ENCODE peak calls at places on chromosome 1, in eight cellular contexts. E is T-cell; D is GM12892; S is GOT3; T is NCI-H460; F is adrenal gland; Q is stimulated activated CD4-positive, alpha-beta T cell treated with anti-CD3 and anti-CD28 coated beads, Interleukin-2, amount 100 ng/mL, for 48 hours; A is HT-29. H is an unnamed sample.
A peak's percentile ranks its signal among the peaks of the same experiment; 100 is the strongest.

GRCh38 chr1:19274636-19275035 is 13.9 kb downstream of the AKR7A3 start:
- DNase-seq in E (no peak), D (no peak), S (no peak), T (no peak), F (no peak), Q (no peak), A (no peak), H (no peak)

GRCh38 chr1:71834570-71835441 is 447.5 kb downstream of the NEGR1 start:
- DNase-seq in E (no peak), D (no peak), S (no peak), T (no peak), F (no peak), Q (no peak), A (no peak), H (peak; percentile 42)

GRCh38 chr1:221696045-221696444 is 45.8 kb downstream of the DUSP10 start:
- DNase-seq in E (no peak), D (no peak), S (no peak), T (no peak), F (no peak), Q (no peak), A (no peak), H (peak; percentile 22)

GRCh38 chr1:54931275-54931805 is 44.3 kb upstream of the DHCR24 start:
- DNase-seq in E (no peak), D (no peak), S (no peak), T (no peak), F (no peak), Q (no peak), A (no peak), H (peak; percentile 24)

GRCh38 chr1:62508187-62508758 is 71.4 kb downstream of the USP1 start:
- DNase-seq in E (no peak), D (no peak), S (no peak), T (peak; percentile 25), F (peak; percentile 29), Q (no peak), A (peak; percentile 62), H (peak; percentile 74)

GRCh38 chr1:168892945-168893344 is 163.9 kb upstream of the DPT start:
- DNase-seq in E (no peak), D (no peak), S (no peak), T (no peak), F (no peak), Q (no peak), A (no peak), H (peak; percentile 25)

GRCh38 chr1:10663668-10664035 is 132.8 kb downstream of the CASZ1 start:
- DNase-seq in E (no peak), D (no peak), S (no peak), T (no peak), F (peak; percentile 74), Q (no peak), A (no peak), H (no peak)

GRCh38 chr1:38013027-38013588 is 574 bp downstream of the UTP11 start:
- DNase-seq in E (no peak), D (no peak), S (no peak), T (no peak), F (no peak), Q (no peak), A (peak; percentile 22), H (peak; percentile 61)

GRCh38 chr1:153375511-153375910 is at the start of gene S100A12:
- DNase-seq in E (no peak), D (no peak), S (peak; percentile 6), T (no peak), F (peak; percentile 63), Q (no peak), A (no peak), H (peak; percentile 78)

GRCh38 chr1:43285269-43285986 is at the start of gene C1orf210:
- DNase-seq in E (no peak), D (no peak), S (no peak), T (no peak), F (no peak), Q (no peak), A (peak; percentile 96), H (no peak)

GRCh38 chr1:4411862-4412261 is 242.5 kb upstream of the AJAP1 start:
- DNase-seq in E (no peak), D (no peak), S (no peak), T (no peak), F (no peak), Q (no peak), A (no peak), H (no peak)

GRCh38 chr1:2049517-2050481 is at the start of gene PRKCZ:
- DNase-seq in E (peak; percentile 86), D (peak; percentile 64), S (no peak), T (peak; percentile 65), F (peak; percentile 94), Q (peak; percentile 94), A (peak; percentile 94), H (no peak)

GRCh38 chr1:15089244-15089992 is 64.1 kb upstream of the TMEM51 start:
- DNase-seq in E (no peak), D (no peak), S (no peak), T (no peak), F (no peak), Q (no peak), A (peak; percentile 51), H (no peak)

GRCh38 chr1:66860529-66860928 is 59.5 kb upstream of the INSL5 start:
- DNase-seq in E (no peak), D (no peak), S (no peak), T (no peak), F (no peak), Q (no peak), A (no peak), H (no peak)

GRCh38 chr1:6489799-6490180 is 1.7 kb downstream of the PLEKHG5 start:
- DNase-seq in E (peak; percentile 54), D (peak; percentile 98), S (no peak), T (peak; percentile 68), F (peak; percentile 76), Q (peak; percentile 78), A (peak; percentile 84), H (peak; percentile 70)

GRCh38 chr1:98985687-98986086 is 19.0 kb downstream of the PLPPR5 start:
- DNase-seq in E (no peak), D (no peak), S (no peak), T (no peak), F (no peak), Q (no peak), A (no peak), H (no peak)

GRCh38 chr1:80542231-80542630 is 1258.5 kb upstream of the ADGRL2 start:
- DNase-seq in E (no peak), D (no peak), S (no peak), T (no peak), F (no peak), Q (no peak), A (no peak), H (peak; percentile 3)

GRCh38 chr1:27856561-27857343 is 15.6 kb upstream of the THEMIS2 start:
- DNase-seq in E (no peak), D (no peak), S (no peak), T (no peak), F (no peak), Q (no peak), A (no peak), H (no peak)

GRCh38 chr1:54507033-54507432 is 41.0 kb upstream of the ACOT11 start:
- DNase-seq in E (no peak), D (no peak), S (no peak), T (no peak), F (no peak), Q (no peak), A (no peak), H (no peak)

GRCh38 chr1:63547621-63548294 is 24.4 kb downstream of the EFCAB7 start:
- DNase-seq in E (no peak), D (no peak), S (no peak), T (no peak), F (no peak), Q (no peak), A (no peak), H (peak; percentile 99)

GRCh38 chr1:193763313-193763712 is 576.9 kb upstream of the B3GALT2 start:
- DNase-seq in E (no peak), D (no peak), S (no peak), T (no peak), F (no peak), Q (no peak), A (no peak), H (peak; percentile 45)

GRCh38 chr1:44072204-44072603 is 40.9 kb upstream of the SLC6A9 start:
- DNase-seq in E (no peak), D (no peak), S (no peak), T (no peak), F (no peak), Q (no peak), A (no peak), H (peak; percentile 93)

H was measured in fibroblast of the aortic adventitia.